ENCODE peak calls at places on chromosomes 11 and 22, in ten cellular contexts. O is thoracic aorta, B is aorta, P is adrenal gland, V is H1, E is A549, H is kidney, I is stomach, T is mammary epithelial cell, K is foreskin keratinocyte. Z is an unnamed sample.

GRCh38 chr11:37402663-37403062 is 804.6 kb upstream of the RAG2 start:
- DNase-seq in B (no peak), T (no peak), O (no peak), P (no peak), V (no peak), K (no peak), H (no peak), I (no peak), E (no peak), Z (no peak)

GRCh38 chr11:124762077-124762623 is at the start of gene ESAM:
- DNase-seq in T (no peak), K (no peak), P (no peak), H (peak), I (peak), B (peak), O (no peak), V (no peak), E (peak), Z (peak)

GRCh38 chr11:803770-804598 is 1.0 kb downstream of the PIDD1 start:
- DNase-seq in O (no peak), H (no peak), B (no peak), T (peak), P (peak), I (no peak), E (no peak), K (peak), V (no peak), Z (no peak)

GRCh38 chr11:130902380-130902779 is 13.9 kb downstream of the SNX19 start:
- DNase-seq in O (no peak), V (no peak), E (no peak), K (no peak), T (no peak), P (no peak), H (no peak), I (no peak), B (no peak), Z (no peak)

GRCh38 chr11:123630126-123630531 is 24.3 kb downstream of the SCN3B start:
- DNase-seq in E (no peak), I (no peak), K (no peak), T (no peak), P (no peak), O (no peak), V (no peak), H (no peak), B (no peak), Z (no peak)

GRCh38 chr22:17871726-17872458 is 97.6 kb upstream of the BID start:
- DNase-seq in O (no peak), I (no peak), P (no peak), B (no peak), H (no peak), E (no peak), T (no peak), V (no peak), K (no peak), Z (no peak)

GRCh38 chr22:49642331-49642730 is 185.3 kb downstream of the BRD1 start:
- DNase-seq in E (no peak), P (no peak), H (no peak), I (no peak), K (no peak), V (no peak), B (no peak), T (no peak), O (no peak), Z (no peak)

GRCh38 chr11:18527512-18527911 is 770 bp upstream of the TSG101 start:
- DNase-seq in P (no peak), K (peak), E (peak), B (no peak), I (no peak), H (no peak), O (no peak), T (peak), V (no peak), Z (no peak)

GRCh38 chr22:46641829-46642266 is 21.7 kb downstream of the GRAMD4 start:
- DNase-seq in T (no peak), E (no peak), I (no peak), B (no peak), K (no peak), H (no peak), V (no peak), O (no peak), P (no peak), Z (no peak)

GRCh38 chr11:9529333-9529648 is 44.2 kb upstream of the WEE1 start:
- DNase-seq in I (peak), H (no peak), V (no peak), E (no peak), K (peak), B (peak), P (no peak), T (no peak), O (no peak), Z (no peak)

GRCh38 chr11:62889484-62890437 is 9.1 kb downstream of the SLC3A2 start:
- DNase-seq in O (no peak), B (no peak), K (no peak), P (no peak), H (no peak), V (no peak), T (no peak), E (peak), I (no peak), Z (no peak)

GRCh38 chr11:20589796-20590195 is 9.6 kb upstream of the SLC6A5 start:
- DNase-seq in T (no peak), V (no peak), H (no peak), K (no peak), I (no peak), B (no peak), E (no peak), P (no peak), O (no peak), Z (no peak)

GRCh38 chr11:126231725-126232459 is 20.3 kb downstream of the FAM118B start:
- DNase-seq in K (no peak), P (no peak), I (no peak), B (no peak), E (no peak), O (no peak), T (no peak), V (no peak), H (no peak), Z (no peak)

GRCh38 chr11:2538951-2539735 is 94.3 kb downstream of the KCNQ1 start:
- DNase-seq in T (no peak), E (no peak), V (no peak), K (no peak), B (peak), O (no peak), H (peak), I (no peak), P (peak), Z (no peak)

GRCh38 chr11:102837646-102838045 is 5.8 kb downstream of the MMP3 start:
- DNase-seq in O (no peak), I (no peak), P (no peak), E (no peak), H (no peak), V (no peak), T (no peak), K (no peak), B (no peak), Z (no peak)

GRCh38 chr11:13329670-13330401 is 52.2 kb downstream of the BMAL1 start:
- DNase-seq in V (no peak), T (peak), B (no peak), P (no peak), I (peak), K (no peak), H (no peak), O (no peak), E (peak), Z (no peak)

GRCh38 chr11:75968021-75968685 is 153.1 kb downstream of the UVRAG start:
- DNase-seq in V (no peak), T (no peak), H (no peak), P (no peak), B (no peak), O (no peak), E (no peak), K (no peak), I (no peak), Z (no peak)

GRCh38 chr11:2772544-2773031 is 72.8 kb upstream of the KCNQ1OT1 start:
- DNase-seq in K (peak), I (peak), T (peak), P (peak), B (peak), O (no peak), V (no peak), H (no peak), E (no peak), Z (no peak)

GRCh38 chr22:30785527-30785926 is 90.9 kb downstream of the OSBP2 start:
- DNase-seq in V (no peak), I (no peak), P (no peak), K (no peak), E (no peak), O (no peak), T (no peak), B (no peak), H (no peak), Z (no peak)

GRCh38 chr22:22461583-22461982 is 47.0 kb downstream of the ZNF280B start:
- DNase-seq in V (no peak), B (no peak), E (no peak), T (no peak), K (no peak), P (no peak), H (no peak), O (no peak), I (no peak), Z (no peak)

GRCh38 chr22:47209077-47209514 is 446.6 kb downstream of the TBC1D22A start:
- DNase-seq in V (no peak), K (no peak), B (no peak), T (no peak), E (no peak), P (no peak), O (no peak), I (peak), H (peak), Z (no peak)

GRCh38 chr11:114166897-114167323 is 107.4 kb downstream of the ZBTB16 start:
- DNase-seq in T (peak), B (no peak), P (no peak), I (no peak), H (no peak), E (no peak), K (peak), V (no peak), O (no peak), Z (no peak)

GRCh38 chr11:5153574-5154431 is 754 bp downstream of the OR52A1 start:
- DNase-seq in T (no peak), P (no peak), O (no peak), K (no peak), V (no peak), E (no peak), I (no peak), B (no peak), H (no peak), Z (no peak)

GRCh38 chr11:68461284-68461861 is 821 bp downstream of the PPP6R3 start:
- DNase-seq in P (no peak), V (no peak), T (peak), B (no peak), I (no peak), K (no peak), O (no peak), H (no peak), E (peak), Z (no peak)

GRCh38 chr11:59053387-59053786 is 32.7 kb upstream of the GLYATL1B start:
- DNase-seq in I (peak), B (peak), K (no peak), P (peak), E (no peak), V (peak), T (peak), H (peak), O (no peak), Z (peak)

GRCh38 chr11:67022341-67022933 is 497 bp upstream of the SYT12 start:
- DNase-seq in P (peak), O (no peak), E (no peak), K (peak), B (peak), I (peak), T (peak), V (no peak), H (peak), Z (no peak)

GRCh38 chr11:36818410-36818809 is 220.4 kb upstream of the RAG2 start:
- DNase-seq in P (no peak), V (no peak), K (no peak), T (no peak), O (no peak), I (no peak), B (no peak), E (no peak), H (no peak), Z (no peak)

GRCh38 chr22:37639771-37640590 is 512 bp downstream of the SH3BP1 start:
- DNase-seq in I (no peak), B (no peak), H (no peak), E (no peak), K (no peak), O (no peak), P (no peak), V (no peak), T (peak), Z (no peak)

GRCh38 chr11:92845390-92846185 is 123.9 kb upstream of the MTNR1B start:
- DNase-seq in B (no peak), O (no peak), E (no peak), I (no peak), V (no peak), K (peak), T (peak), H (no peak), P (no peak), Z (no peak)

GRCh38 chr11:128585498-128586238 is 1.7 kb downstream of the ETS1 start:
- DNase-seq in I (no peak), E (no peak), H (no peak), T (no peak), B (no peak), O (no peak), V (no peak), K (peak), P (no peak), Z (no peak)

GRCh38 chr22:36330655-36331305 is 57.0 kb downstream of the MYH9 start:
- DNase-seq in T (no peak), O (peak), V (no peak), I (no peak), H (peak), K (no peak), B (peak), E (no peak), P (no peak), Z (no peak)

GRCh38 chr22:36333632-36334031 is 54.1 kb downstream of the MYH9 start:
- DNase-seq in E (no peak), B (no peak), K (no peak), O (no peak), T (no peak), H (no peak), I (peak), V (no peak), P (no peak), Z (no peak)

GRCh38 chr22:36332623-36333331 is 55.0 kb downstream of the MYH9 start:
- DNase-seq in T (peak), I (peak), V (no peak), E (no peak), O (no peak), H (no peak), B (no peak), P (no peak), K (peak), Z (peak)

GRCh38 chr22:36331306-36331911 is 56.4 kb downstream of the MYH9 start:
- DNase-seq in V (peak), O (peak), T (peak), I (peak), K (peak), B (peak), E (peak), P (peak), H (peak), Z (peak)

GRCh38 chr22:36331912-36332622 is 55.7 kb downstream of the MYH9 start:
- DNase-seq in E (peak), V (no peak), B (peak), K (peak), I (peak), O (no peak), H (peak), T (no peak), P (peak), Z (peak)
- H3K27ac ChIP-seq in E (peak), V (peak), B (peak), K (peak), I (peak), O (peak), H (peak), T (peak), P (peak), Z (peak)

DNA sequence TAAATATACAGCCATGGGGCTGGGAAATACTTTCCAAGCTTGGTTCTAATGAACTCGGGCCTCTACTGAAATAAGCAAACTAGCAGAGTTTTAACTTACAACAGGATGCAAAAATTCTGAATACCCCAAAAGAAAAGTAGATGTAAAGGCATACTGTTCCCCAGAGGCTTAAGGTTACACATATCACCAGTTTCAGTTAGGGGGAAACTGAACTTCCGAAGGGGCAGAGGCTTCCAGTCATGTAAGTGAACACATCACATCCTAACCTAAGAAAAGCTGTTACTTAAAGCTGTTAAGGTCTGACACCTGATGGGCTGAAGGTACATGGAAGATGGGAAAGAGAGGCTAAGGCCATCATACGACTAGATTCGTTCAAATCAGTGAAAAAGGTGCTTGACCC is 2.3 kb downstream of the GAB2 start:
- DNase-seq in O (no peak), V (no peak), H (no peak), T (no peak), E (no peak), K (no peak), P (no peak), B (no peak), I (no peak), Z (no peak)
- H3K27ac ChIP-seq in O (peak), V (no peak), H (no peak), T (no peak), E (no peak), K (no peak), P (no peak), B (no peak), I (peak), Z (no peak)

GRCh38 chr11:72719144-72719543 is 33.1 kb downstream of the ARAP1 start:
- DNase-seq in E (no peak), I (no peak), V (no peak), K (no peak), B (no peak), T (no peak), P (no peak), O (no peak), H (peak), Z (no peak)
- H3K27ac ChIP-seq in E (no peak), I (peak), V (no peak), K (no peak), B (no peak), T (no peak), P (peak), O (no peak), H (peak), Z (no peak)

DNA sequence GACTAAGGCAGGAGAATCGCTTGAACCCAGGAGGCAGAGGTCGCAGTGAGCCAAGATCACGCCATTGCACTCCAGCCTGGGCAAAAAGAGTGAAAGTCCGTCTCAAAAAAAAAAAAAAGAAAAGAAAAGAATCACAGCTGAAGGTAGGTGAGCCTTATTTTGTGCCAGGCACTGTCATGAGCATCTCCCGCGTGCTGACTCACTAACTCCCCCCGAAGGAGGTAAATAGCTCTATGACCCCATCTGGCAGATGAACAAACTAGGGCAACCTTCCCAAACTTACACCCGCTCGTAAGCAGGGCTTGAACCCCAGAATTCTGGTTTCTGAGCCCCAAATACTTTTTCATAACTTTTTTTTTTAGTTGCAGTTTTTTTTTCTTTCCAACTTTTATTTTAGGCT is 60.3 kb downstream of the ANO1 start:
- DNase-seq in P (no peak), B (no peak), E (no peak), I (no peak), V (no peak), H (no peak), K (no peak), O (no peak), T (no peak), Z (no peak)
- H3K27ac ChIP-seq in P (no peak), B (no peak), E (no peak), I (no peak), V (no peak), H (no peak), K (no peak), O (no peak), T (no peak), Z (no peak)